ENCODE peak calls at places on chromosomes 5 and 9, in seven cellular contexts. E, G, P, L, Q, A and V are unnamed samples.

GRCh38 chr5:74131256-74131655 is 505.3 kb downstream of the ARHGEF28 start:
- DNase-seq in E (no peak), G (no peak), P (no peak), L (no peak), Q (no peak), A (no peak), V (no peak)

GRCh38 chr9:114007991-114008666 is 70.0 kb downstream of the AMBP start:
- DNase-seq in E (no peak), G (no peak), P (no peak), L (no peak), Q (no peak), A (no peak), V (no peak)

GRCh38 chr5:34847056-34847455 is 8.1 kb downstream of the TTC23L start:
- DNase-seq in E (no peak), G (no peak), P (no peak), L (no peak), Q (no peak), A (no peak), V (no peak)

GRCh38 chr5:93891491-93892480 is 150.4 kb upstream of the POU5F2 start:
- DNase-seq in E (no peak), G (no peak), P (no peak), L (no peak), Q (no peak), A (no peak), V (no peak)

GRCh38 chr5:71533614-71534013 is 53.5 kb upstream of the MCCC2 start:
- DNase-seq in E (no peak), G (peak), P (no peak), L (peak), Q (no peak), A (no peak), V (peak)

GRCh38 chr5:135578685-135579341 is at the start of gene CXCL14:
- DNase-seq in E (no peak), G (no peak), P (no peak), L (no peak), Q (no peak), A (no peak), V (no peak)

GRCh38 chr5:102713278-102713677 is 41.8 kb upstream of the PAM start:
- DNase-seq in E (no peak), G (no peak), P (no peak), L (no peak), Q (no peak), A (no peak), V (no peak)

GRCh38 chr9:33924978-33925797 is 108.2 kb downstream of the UBE2R2 start:
- DNase-seq in E (peak), G (peak), P (peak), L (no peak), Q (peak), A (peak), V (peak)

GRCh38 chr5:109560554-109560953 is 129.2 kb upstream of the MAN2A1 start:
- DNase-seq in E (no peak), G (no peak), P (no peak), L (no peak), Q (no peak), A (no peak), V (no peak)

GRCh38 chr9:32550046-32550608 is 2.0 kb upstream of the SMIM27 start:
- DNase-seq in E (no peak), G (no peak), P (no peak), L (no peak), Q (peak), A (no peak), V (peak)

GRCh38 chr9:33044162-33044673 is 19.1 kb downstream of the DNAJA1 start:
- DNase-seq in E (no peak), G (no peak), P (peak), L (no peak), Q (peak), A (no peak), V (peak)

GRCh38 chr5:66710557-66710956 is 114.4 kb downstream of the MAST4 start:
- DNase-seq in E (no peak), G (no peak), P (no peak), L (no peak), Q (no peak), A (no peak), V (no peak)

GRCh38 chr9:4796988-4797956 is 4.5 kb downstream of the RCL1 start:
- DNase-seq in E (peak), G (peak), P (no peak), L (no peak), Q (peak), A (peak), V (peak)

GRCh38 chr5:9573796-9574195 is 27.9 kb upstream of the SEMA5A start:
- DNase-seq in E (no peak), G (no peak), P (no peak), L (no peak), Q (no peak), A (no peak), V (no peak)

GRCh38 chr5:167255931-167256330 is 1035.5 kb upstream of the WWC1 start:
- DNase-seq in E (no peak), G (no peak), P (no peak), L (no peak), Q (no peak), A (no peak), V (no peak)

GRCh38 chr5:93723005-93723404 is 18.4 kb downstream of the POU5F2 start:
- DNase-seq in E (no peak), G (no peak), P (no peak), L (no peak), Q (no peak), A (no peak), V (peak)

GRCh38 chr9:127809002-127809561 is 6.4 kb downstream of the FPGS start:
- DNase-seq in E (no peak), G (no peak), P (no peak), L (no peak), Q (peak), A (no peak), V (no peak)

GRCh38 chr5:169778622-169779596 is 141.8 kb downstream of the DOCK2 start:
- DNase-seq in E (no peak), G (no peak), P (no peak), L (peak), Q (no peak), A (no peak), V (no peak)

GRCh38 chr9:113702423-113702755 is 173.7 kb upstream of the ZNF618 start:
- DNase-seq in E (no peak), G (no peak), P (no peak), L (no peak), Q (no peak), A (no peak), V (no peak)

GRCh38 chr9:38761334-38761733 is 41.4 kb upstream of the FAM240B start:
- DNase-seq in E (no peak), G (no peak), P (no peak), L (no peak), Q (peak), A (no peak), V (no peak)

GRCh38 chr5:1152771-1153282 is 41.0 kb upstream of the SLC12A7 start:
- DNase-seq in E (no peak), G (no peak), P (no peak), L (no peak), Q (no peak), A (no peak), V (no peak)

DNA sequence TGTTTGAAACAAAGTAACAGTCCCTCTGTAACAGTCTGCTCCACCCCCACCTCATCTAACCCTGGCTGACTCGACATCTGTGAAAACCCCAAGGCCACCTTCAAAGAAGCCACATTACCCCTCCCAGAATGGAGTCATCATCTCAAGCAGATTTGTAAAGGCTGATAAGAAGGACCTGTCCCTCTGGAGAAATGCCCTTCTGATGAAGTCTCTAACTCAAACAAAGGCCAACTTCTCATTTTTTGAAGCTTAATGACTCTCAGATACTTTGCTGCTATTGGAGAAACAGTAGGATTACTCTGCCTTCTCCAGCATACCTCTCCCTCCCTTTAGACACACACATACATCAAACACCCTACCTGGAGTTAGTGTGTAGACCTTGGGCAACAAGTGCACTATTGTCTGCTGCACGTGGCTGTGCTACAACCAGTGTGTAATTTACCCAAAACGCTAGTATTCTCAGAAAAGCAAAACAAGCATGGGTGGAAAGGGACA is 5.3 kb upstream of the SUSD1 start:
- DNase-seq in E (peak), G (no peak), P (no peak), L (no peak), Q (no peak), A (peak), V (no peak)
- H2AFZ ChIP-seq in E (peak), G (no peak), P (peak), L (no peak), Q (no peak), A (peak), V (no peak)

DNA sequence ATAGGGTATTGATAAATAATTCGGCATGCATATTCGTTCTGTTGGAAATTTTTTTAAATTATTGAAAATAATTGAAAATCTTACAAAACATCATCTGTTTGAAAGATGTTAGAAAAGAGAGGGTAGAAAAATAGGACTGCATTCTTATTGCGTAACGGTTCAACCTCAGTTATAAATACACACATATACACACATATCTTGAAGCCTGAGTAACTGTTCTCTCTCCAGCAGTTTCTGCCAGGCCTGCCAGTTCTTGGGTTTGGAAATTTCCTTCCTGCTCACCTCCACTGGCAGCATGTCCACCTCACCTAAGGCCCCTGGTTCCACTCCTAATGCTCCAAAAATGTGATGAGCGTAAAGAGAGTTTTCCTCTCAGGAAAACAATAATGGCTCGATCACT is 9.1 kb downstream of the SPATA31E1 start:
- DNase-seq in E (no peak), G (no peak), P (no peak), L (no peak), Q (no peak), A (no peak), V (no peak)
- TF ChIP-seq MAX in E (no peak), G (no peak), P (no peak), L (no peak), Q (no peak), A (no peak), V (no peak)

GRCh38 chr5:176534640-176535039 is 2.6 kb downstream of the RNF44 start:
- DNase-seq in E (no peak), G (no peak), P (no peak), L (no peak), Q (no peak), A (no peak), V (no peak)
- H3K9ac ChIP-seq in E (peak), G (no peak), P (no peak), L (peak), Q (no peak), A (peak), V (no peak)

DNA sequence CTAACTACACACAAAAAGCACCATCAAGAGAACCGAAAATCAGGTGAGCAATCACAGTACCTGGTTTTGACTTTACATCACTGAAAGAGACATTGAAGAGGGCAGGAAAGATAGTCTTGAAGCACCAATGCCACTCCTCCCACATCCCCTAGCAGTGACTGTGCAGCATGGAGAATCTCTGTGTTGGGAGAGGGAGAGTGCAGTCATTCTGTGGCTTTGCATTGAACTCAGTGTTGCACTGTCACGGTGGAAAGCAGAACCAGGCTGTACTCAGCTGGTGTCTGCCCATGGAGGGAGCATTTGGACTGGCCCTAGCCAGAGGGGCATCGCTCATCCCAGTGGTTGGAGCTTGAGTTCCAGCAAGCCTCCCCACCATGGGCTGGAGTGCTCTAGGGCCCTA is 40.4 kb downstream of the C5 start:
- DNase-seq in E (no peak), G (no peak), P (no peak), L (no peak), Q (no peak), A (no peak), V (no peak)
- H2AFZ ChIP-seq in E (no peak), G (no peak), P (peak), L (no peak), Q (no peak), A (no peak), V (no peak)

DNA sequence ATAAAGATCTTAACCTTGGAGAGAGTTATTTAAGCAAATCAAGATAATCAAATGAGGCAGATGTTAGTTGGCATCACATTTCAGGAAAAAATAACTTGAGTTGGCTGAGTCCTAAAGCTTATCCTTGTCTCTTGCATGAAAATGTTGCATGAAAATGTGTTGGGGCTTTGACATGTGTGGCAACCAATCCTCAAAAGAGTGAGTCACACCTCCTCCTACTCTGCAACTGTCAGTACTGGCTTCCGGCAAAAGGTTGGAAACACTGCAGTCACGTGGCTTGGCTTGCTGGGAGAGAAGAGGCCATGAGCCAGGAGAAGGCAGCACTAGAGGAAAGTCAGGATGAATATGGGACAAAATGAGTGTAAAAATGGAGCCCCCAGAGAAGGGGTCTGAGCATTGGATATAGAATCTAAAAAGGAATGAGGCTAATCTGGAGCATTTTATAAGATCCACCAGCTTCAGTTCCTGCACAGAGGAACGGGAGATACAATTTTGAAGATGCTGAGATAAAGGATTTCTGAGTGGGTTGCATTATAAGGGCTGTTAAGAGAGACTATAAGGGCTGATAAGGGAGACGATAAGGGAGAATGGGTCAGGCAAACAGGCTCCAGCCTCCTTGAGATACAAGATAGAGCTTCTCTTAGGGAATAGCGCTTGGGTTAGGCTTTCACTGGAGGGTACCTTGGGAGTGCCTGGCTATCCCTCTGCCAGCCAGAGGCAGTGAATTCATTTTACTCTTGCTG is 43.1 kb downstream of the SPATA31D1 start:
- DNase-seq in E (peak), G (peak), P (no peak), L (no peak), Q (no peak), A (no peak), V (no peak)
- TF ChIP-seq MAX in E (no peak), G (peak), P (no peak), L (no peak), Q (peak), A (no peak), V (no peak)

GRCh38 chr5:136891601-136892000 is 526.3 kb upstream of the TRPC7 start:
- DNase-seq in E (no peak), G (no peak), P (no peak), L (no peak), Q (no peak), A (no peak), V (no peak)

GRCh38 chr5:136890431-136891148 is 525.2 kb upstream of the TRPC7 start:
- DNase-seq in E (no peak), G (no peak), P (no peak), L (no peak), Q (no peak), A (no peak), V (no peak)

GRCh38 chr5:136892026-136892425 is 526.7 kb upstream of the TRPC7 start:
- DNase-seq in E (no peak), G (no peak), P (no peak), L (no peak), Q (no peak), A (no peak), V (no peak)

GRCh38 chr5:136886623-136887022 is 521.3 kb upstream of the TRPC7 start:
- DNase-seq in E (no peak), G (no peak), P (no peak), L (no peak), Q (no peak), A (no peak), V (no peak)

DNA sequence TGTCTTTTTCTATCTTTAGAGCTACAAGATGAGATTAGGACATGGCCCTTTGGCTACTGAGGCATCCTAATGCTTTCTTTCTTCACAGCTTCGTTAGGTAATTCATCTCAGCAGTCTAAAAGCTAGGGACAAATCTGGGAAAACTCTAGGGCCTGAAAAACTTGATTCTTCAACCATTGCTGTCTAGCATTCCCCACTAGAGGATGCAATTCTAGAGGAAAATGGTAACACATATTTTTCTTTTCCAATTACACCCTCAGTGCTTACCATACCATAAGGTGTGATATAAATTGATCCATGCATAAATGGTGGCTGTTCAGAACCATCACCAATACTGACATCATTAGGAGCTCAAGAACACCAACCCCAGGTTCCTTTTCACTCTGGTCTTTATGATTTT is 525.8 kb upstream of the TRPC7 start:
- DNase-seq in E (no peak), G (no peak), P (no peak), L (no peak), Q (no peak), A (no peak), V (no peak)
- H3K9ac ChIP-seq in E (no peak), G (no peak), P (no peak), L (no peak), Q (no peak), A (no peak), V (no peak)